ENCODE peak calls at places on chromosomes 7 and 10, in five cellular contexts. One of them, this sample, is unnamed.

GRCh38 chr10:102133373-102134195 is 744 bp downstream of the PPRC1 start:
- DNase-seq in astrocyte: peak
- DNase-seq in neural progenitor cell: peak
- DNase-seq in PC-3: peak
- DNase-seq in HepG2: peak
- DNase-seq in this sample: peak

GRCh38 chr10:112307631-112308502 is 24.7 kb downstream of the TECTB start:
- DNase-seq in PC-3: peak
- DNase-seq in neural progenitor cell: peak
- DNase-seq in astrocyte: peak
- DNase-seq in HepG2: peak
- DNase-seq in this sample: peak

GRCh38 chr7:128022631-128023532 is 8.4 kb downstream of the LRRC4 start:
- DNase-seq in astrocyte: peak
- DNase-seq in HepG2: no peak
- DNase-seq in PC-3: peak
- DNase-seq in neural progenitor cell: no peak
- DNase-seq in this sample: peak

GRCh38 chr10:670990-671389 is 18.5 kb downstream of the DIP2C start:
- DNase-seq in HepG2: no peak
- DNase-seq in neural progenitor cell: no peak
- DNase-seq in astrocyte: no peak
- DNase-seq in PC-3: no peak
- DNase-seq in this sample: no peak

GRCh38 chr7:91634485-91635177 is 245.9 kb downstream of the MTERF1 start:
- DNase-seq in neural progenitor cell: no peak
- DNase-seq in astrocyte: no peak
- DNase-seq in HepG2: no peak
- DNase-seq in PC-3: peak
- DNase-seq in this sample: no peak

GRCh38 chr7:115789901-115790300 is 240.7 kb downstream of the TFEC start:
- DNase-seq in HepG2: no peak
- DNase-seq in astrocyte: no peak
- DNase-seq in neural progenitor cell: no peak
- DNase-seq in PC-3: no peak
- DNase-seq in this sample: no peak

GRCh38 chr7:79702116-79702515 is 248.6 kb upstream of the MAGI2 start:
- DNase-seq in neural progenitor cell: no peak
- DNase-seq in astrocyte: peak
- DNase-seq in PC-3: peak
- DNase-seq in HepG2: no peak
- DNase-seq in this sample: peak

GRCh38 chr7:2163565-2163964 is 69.2 kb downstream of the MAD1L1 start:
- DNase-seq in astrocyte: no peak
- DNase-seq in HepG2: no peak
- DNase-seq in neural progenitor cell: no peak
- DNase-seq in PC-3: no peak
- DNase-seq in this sample: no peak

DNA sequence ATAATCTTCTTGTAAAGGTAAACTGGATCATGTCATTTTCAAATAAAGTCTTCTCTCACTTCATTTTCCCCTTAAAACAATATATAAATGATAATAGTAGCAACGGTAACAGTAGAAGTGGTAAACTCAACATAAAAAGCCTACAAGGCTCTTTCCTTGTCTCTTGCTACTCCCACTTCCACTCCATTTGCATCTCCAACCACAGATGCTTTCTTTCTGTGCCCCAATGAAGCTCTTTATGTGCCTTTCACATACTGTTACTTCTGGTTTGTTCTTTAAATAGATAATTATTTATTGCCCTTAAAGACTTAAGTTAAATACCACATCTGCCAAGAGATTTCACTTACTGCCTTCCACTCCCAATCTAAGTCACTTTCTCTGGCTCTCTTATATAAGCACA is 150.0 kb downstream of the CRPPA start:
- DNase-seq in neural progenitor cell: no peak
- DNase-seq in PC-3: no peak
- DNase-seq in HepG2: no peak
- DNase-seq in astrocyte: no peak
- DNase-seq in this sample: no peak
- H3K9ac ChIP-seq in neural progenitor cell: no peak
- H3K9ac ChIP-seq in PC-3: no peak
- H3K9ac ChIP-seq in HepG2: no peak
- H3K9ac ChIP-seq in astrocyte: no peak
- H3K9ac ChIP-seq in this sample: no peak

GRCh38 chr7:16792299-16792698 is 12.5 kb downstream of the AGR2 start:
- DNase-seq in PC-3: no peak
- DNase-seq in astrocyte: no peak
- DNase-seq in neural progenitor cell: no peak
- DNase-seq in HepG2: no peak
- DNase-seq in this sample: no peak

GRCh38 chr7:16791071-16791470 is 13.7 kb downstream of the AGR2 start:
- DNase-seq in HepG2: no peak
- DNase-seq in neural progenitor cell: no peak
- DNase-seq in PC-3: peak
- DNase-seq in astrocyte: no peak
- DNase-seq in this sample: peak

GRCh38 chr7:16791895-16792294 is 12.9 kb downstream of the AGR2 start:
- DNase-seq in HepG2: no peak
- DNase-seq in PC-3: no peak
- DNase-seq in neural progenitor cell: no peak
- DNase-seq in astrocyte: no peak
- DNase-seq in this sample: peak

GRCh38 chr7:16794990-16795389 is 9.8 kb downstream of the AGR2 start:
- DNase-seq in HepG2: no peak
- DNase-seq in neural progenitor cell: no peak
- DNase-seq in PC-3: no peak
- DNase-seq in astrocyte: no peak
- DNase-seq in this sample: no peak

GRCh38 chr7:16795624-16796023 is 9.2 kb downstream of the AGR2 start:
- DNase-seq in neural progenitor cell: no peak
- DNase-seq in astrocyte: no peak
- DNase-seq in HepG2: no peak
- DNase-seq in PC-3: no peak
- DNase-seq in this sample: no peak
- TF ChIP-seq EZH2 in neural progenitor cell: no peak
- TF ChIP-seq EZH2 in astrocyte: no peak
- TF ChIP-seq EZH2 in HepG2: no peak
- TF ChIP-seq EZH2 in PC-3: no peak
- TF ChIP-seq EZH2 in this sample: no peak

GRCh38 chr10:110672580-110672919 is 28.4 kb downstream of the RBM20 start:
- DNase-seq in PC-3: no peak
- DNase-seq in astrocyte: no peak
- DNase-seq in neural progenitor cell: no peak
- DNase-seq in HepG2: no peak
- DNase-seq in this sample: no peak
- H3K9ac ChIP-seq in PC-3: peak
- H3K9ac ChIP-seq in astrocyte: peak
- H3K9ac ChIP-seq in neural progenitor cell: no peak
- H3K9ac ChIP-seq in HepG2: peak
- H3K9ac ChIP-seq in this sample: peak

GRCh38 chr10:26571655-26572054 is 125.8 kb upstream of the PDSS1 start:
- DNase-seq in neural progenitor cell: no peak
- DNase-seq in astrocyte: no peak
- DNase-seq in HepG2: peak
- DNase-seq in PC-3: peak
- DNase-seq in this sample: no peak

GRCh38 chr10:26566525-26567348 is 128.6 kb downstream of the APBB1IP start:
- DNase-seq in PC-3: no peak
- DNase-seq in astrocyte: no peak
- DNase-seq in HepG2: no peak
- DNase-seq in neural progenitor cell: peak
- DNase-seq in this sample: no peak

DNA sequence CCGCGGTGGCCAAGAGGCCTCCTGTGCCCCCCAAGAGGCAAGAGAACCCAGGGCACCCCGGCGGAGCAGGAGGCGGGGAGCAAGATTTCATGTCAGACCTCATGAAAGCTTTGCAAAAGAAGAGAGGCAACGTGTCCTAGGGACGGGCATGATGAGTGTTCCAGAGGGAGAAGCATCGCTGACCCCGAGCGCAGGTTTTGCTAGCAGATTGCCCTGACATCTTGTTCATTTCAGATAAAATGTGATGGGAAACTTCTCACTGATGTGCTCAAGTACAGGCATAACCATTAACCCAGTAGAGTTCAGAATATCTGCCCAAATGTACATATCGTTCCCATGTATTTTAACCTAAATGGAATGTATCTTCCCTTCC is 129.2 kb downstream of the APBB1IP start:
- DNase-seq in neural progenitor cell: no peak
- DNase-seq in PC-3: no peak
- DNase-seq in HepG2: no peak
- DNase-seq in astrocyte: no peak
- DNase-seq in this sample: no peak
- TF ChIP-seq EZH2 in neural progenitor cell: peak
- TF ChIP-seq EZH2 in PC-3: no peak
- TF ChIP-seq EZH2 in HepG2: no peak
- TF ChIP-seq EZH2 in astrocyte: no peak
- TF ChIP-seq EZH2 in this sample: no peak

GRCh38 chr10:48946891-48947500 is 7.4 kb upstream of the LRRC18 start:
- DNase-seq in HepG2: no peak
- DNase-seq in PC-3: peak
- DNase-seq in neural progenitor cell: no peak
- DNase-seq in astrocyte: peak
- DNase-seq in this sample: no peak
- H3K9ac ChIP-seq in HepG2: no peak
- H3K9ac ChIP-seq in PC-3: no peak
- H3K9ac ChIP-seq in neural progenitor cell: no peak
- H3K9ac ChIP-seq in astrocyte: no peak
- H3K9ac ChIP-seq in this sample: no peak

GRCh38 chr7:24283900-24284698 is at the start of gene NPY:
- DNase-seq in neural progenitor cell: peak
- DNase-seq in astrocyte: no peak
- DNase-seq in PC-3: no peak
- DNase-seq in HepG2: no peak
- DNase-seq in this sample: no peak
- TF ChIP-seq EZH2 in neural progenitor cell: peak
- TF ChIP-seq EZH2 in astrocyte: peak
- TF ChIP-seq EZH2 in PC-3: no peak
- TF ChIP-seq EZH2 in HepG2: no peak
- TF ChIP-seq EZH2 in this sample: peak

This sample was measured in GM23248.